ENCODE peak calls at places on chromosomes 11 and 22, in six cellular contexts. R is AG09309, I is fibroblast of the aortic adventitia, C is mucosa of descending colon, D is psoas muscle, H is astrocyte of the spinal cord. Q is an unnamed sample.

GRCh38 chr11:106917973-106918372 is 100.3 kb downstream of the GUCY1A2 start:
- DNase-seq in R (no peak), I (peak), C (no peak), D (no peak), H (no peak), Q (peak)

GRCh38 chr11:78691215-78691614 is 116.6 kb upstream of the NARS2 start:
- DNase-seq in R (no peak), I (peak), C (no peak), D (no peak), H (no peak), Q (no peak)

GRCh38 chr11:68328374-68329091 is 16.1 kb downstream of the LRP5 start:
- DNase-seq in R (no peak), I (no peak), C (peak), D (no peak), H (peak), Q (peak)

GRCh38 chr22:31084811-31085492 is 3.8 kb downstream of the SMTN start:
- DNase-seq in R (no peak), I (peak), C (peak), D (peak), H (peak), Q (peak)

GRCh38 chr11:61021661-61022212 is 50.3 kb downstream of the CD6 start:
- DNase-seq in R (no peak), I (no peak), C (peak), D (peak), H (no peak), Q (peak)

GRCh38 chr11:80241766-80242165 is 800.9 kb upstream of the TENM4 start:
- DNase-seq in R (no peak), I (no peak), C (no peak), D (no peak), H (no peak), Q (no peak)

GRCh38 chr11:61141601-61142028 is 19.6 kb downstream of the VPS37C start:
- DNase-seq in R (no peak), I (no peak), C (peak), D (peak), H (no peak), Q (no peak)

GRCh38 chr11:69588270-69588669 is 52.7 kb upstream of the CCND1 start:
- DNase-seq in R (peak), I (peak), C (no peak), D (no peak), H (peak), Q (no peak)

GRCh38 chr11:41449483-41450050 is 9.9 kb downstream of the LRRC4C start:
- DNase-seq in R (no peak), I (peak), C (no peak), D (no peak), H (no peak), Q (no peak)

GRCh38 chr11:93054881-93055280 is 85.4 kb downstream of the MTNR1B start:
- DNase-seq in R (peak), I (peak), C (no peak), D (no peak), H (peak), Q (peak)

GRCh38 chr11:71565263-71565662 is at the start of gene KRTAP5-10:
- DNase-seq in R (no peak), I (no peak), C (no peak), D (no peak), H (no peak), Q (no peak)

GRCh38 chr11:111207213-111207612 is 38.3 kb upstream of the POU2AF2 start:
- DNase-seq in R (no peak), I (no peak), C (no peak), D (no peak), H (no peak), Q (no peak)

GRCh38 chr22:48827228-48827810 is 1000.4 kb downstream of the BRD1 start:
- DNase-seq in R (no peak), I (no peak), C (no peak), D (no peak), H (no peak), Q (no peak)

GRCh38 chr11:36073411-36074203 is 129.7 kb downstream of the LDLRAD3 start:
- DNase-seq in R (no peak), I (peak), C (no peak), D (peak), H (peak), Q (no peak)

GRCh38 chr22:32660292-32660691 is 141.2 kb upstream of the TIMP3 start:
- DNase-seq in R (no peak), I (peak), C (peak), D (peak), H (peak), Q (peak)

GRCh38 chr11:19849107-19849789 is 136.6 kb downstream of the NAV2 start:
- DNase-seq in R (no peak), I (peak), C (no peak), D (peak), H (no peak), Q (no peak)

GRCh38 chr11:34633640-34633989 is 12.7 kb downstream of the EHF start:
- DNase-seq in R (no peak), I (no peak), C (no peak), D (no peak), H (no peak), Q (no peak)

GRCh38 chr11:114173836-114174235 is 114.3 kb downstream of the ZBTB16 start:
- DNase-seq in R (no peak), I (no peak), C (no peak), D (peak), H (no peak), Q (no peak)

GRCh38 chr11:118497831-118498230 is 29.4 kb upstream of the TTC36 start:
- DNase-seq in R (peak), I (peak), C (no peak), D (no peak), H (peak), Q (no peak)

GRCh38 chr11:116697639-116698038 is 75.1 kb downstream of the BUD13 start:
- DNase-seq in R (no peak), I (no peak), C (no peak), D (no peak), H (no peak), Q (no peak)

GRCh38 chr11:7143908-7144307 is 55.1 kb downstream of the RBMXL2 start:
- DNase-seq in R (peak), I (peak), C (no peak), D (no peak), H (peak), Q (no peak)

GRCh38 chr22:41574847-41575381 is 14.1 kb downstream of the CSDC2 start:
- DNase-seq in R (no peak), I (no peak), C (no peak), D (peak), H (no peak), Q (no peak)

GRCh38 chr11:82864268-82864667 is 36.0 kb downstream of the PRCP start:
- DNase-seq in R (peak), I (peak), C (peak), D (peak), H (peak), Q (peak)

GRCh38 chr11:94100253-94100652 is 28.4 kb upstream of the PANX1 start:
- DNase-seq in R (no peak), I (no peak), C (no peak), D (no peak), H (no peak), Q (no peak)

GRCh38 chr11:86577663-86578636 is 94.5 kb downstream of the ME3 start:
- DNase-seq in R (peak), I (peak), C (peak), D (peak), H (peak), Q (no peak)

GRCh38 chr22:31951201-31952093 is 7.1 kb downstream of the YWHAH start:
- DNase-seq in R (no peak), I (no peak), C (no peak), D (no peak), H (no peak), Q (peak)

GRCh38 chr22:19896665-19897355 is 42.1 kb upstream of the GNB1L start:
- DNase-seq in R (no peak), I (no peak), C (no peak), D (no peak), H (no peak), Q (peak)

GRCh38 chr11:70296681-70297080 is 26.2 kb downstream of the PPFIA1 start:
- DNase-seq in R (no peak), I (no peak), C (no peak), D (no peak), H (no peak), Q (no peak)

GRCh38 chr22:45334528-45334927 is 24.8 kb downstream of the FAM118A start:
- DNase-seq in R (no peak), I (no peak), C (no peak), D (no peak), H (no peak), Q (no peak)

GRCh38 chr11:117000741-117001096 is 97.5 kb downstream of the SIK3 start:
- DNase-seq in R (no peak), I (no peak), C (no peak), D (no peak), H (no peak), Q (no peak)

GRCh38 chr22:29096736-29097669 is 24.2 kb downstream of the KREMEN1 start:
- DNase-seq in R (no peak), I (no peak), C (no peak), D (no peak), H (no peak), Q (no peak)

GRCh38 chr22:25223269-25223850 is 3.9 kb downstream of the CRYBB2 start:
- DNase-seq in R (no peak), I (no peak), C (no peak), D (no peak), H (no peak), Q (no peak)

GRCh38 chr11:10398525-10398924 is 56.5 kb upstream of the AMPD3 start:
- DNase-seq in R (no peak), I (no peak), C (no peak), D (no peak), H (no peak), Q (no peak)

GRCh38 chr11:77650165-77650564 is 12.6 kb upstream of the CLNS1A start:
- DNase-seq in R (no peak), I (no peak), C (no peak), D (no peak), H (no peak), Q (no peak)
- TF ChIP-seq CTCF in R (no peak), I (no peak), C (no peak), D (no peak), H (no peak), Q (no peak)

GRCh38 chr11:62393735-62394134 is 25.1 kb upstream of the SCGB1A1 start:
- DNase-seq in R (no peak), I (no peak), C (no peak), D (no peak), H (no peak), Q (no peak)

GRCh38 chr11:62391642-62392425 is 27.0 kb upstream of the SCGB1A1 start:
- DNase-seq in R (no peak), I (no peak), C (no peak), D (no peak), H (no peak), Q (no peak)

GRCh38 chr11:62392506-62392905 is 26.3 kb upstream of the SCGB1A1 start:
- DNase-seq in R (no peak), I (no peak), C (no peak), D (no peak), H (no peak), Q (no peak)

GRCh38 chr11:62394825-62395538 is 23.9 kb upstream of the SCGB1A1 start:
- DNase-seq in R (peak), I (peak), C (peak), D (peak), H (peak), Q (peak)

GRCh38 chr11:62392944-62393628 is 25.7 kb upstream of the SCGB1A1 start:
- DNase-seq in R (no peak), I (no peak), C (no peak), D (no peak), H (no peak), Q (peak)
- TF ChIP-seq CTCF in R (no peak), I (no peak), C (no peak), D (no peak), H (no peak), Q (peak)

GRCh38 chr11:26134481-26135355 is 197.2 kb upstream of the ANO3 start:
- DNase-seq in R (no peak), I (peak), C (no peak), D (no peak), H (peak), Q (no peak)
- TF ChIP-seq CTCF in R (peak), I (peak), C (no peak), D (peak), H (peak), Q (no peak)

DNA sequence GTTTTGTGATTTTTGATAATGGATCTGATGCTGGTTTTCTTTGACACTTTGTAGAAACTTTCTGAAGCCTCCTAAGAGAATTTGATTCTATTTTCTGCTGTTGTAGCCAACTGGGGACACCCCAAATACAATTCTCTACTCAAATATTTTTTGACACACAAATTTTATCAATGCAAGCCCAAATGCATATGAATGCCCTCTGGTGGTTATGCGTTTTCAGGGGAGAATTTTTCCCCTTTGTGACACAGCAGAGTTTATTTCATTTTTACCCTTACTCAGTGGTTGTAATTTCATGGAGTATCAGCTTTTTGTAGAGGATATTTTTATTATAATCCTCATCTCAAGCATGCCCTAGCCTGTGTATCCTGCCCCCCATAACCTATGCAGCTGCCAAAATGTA is 44.7 kb upstream of the MTMR2 start:
- DNase-seq in R (no peak), I (peak), C (no peak), D (no peak), H (peak), Q (no peak)
- TF ChIP-seq CTCF in R (peak), I (peak), C (no peak), D (peak), H (peak), Q (no peak)

DNA sequence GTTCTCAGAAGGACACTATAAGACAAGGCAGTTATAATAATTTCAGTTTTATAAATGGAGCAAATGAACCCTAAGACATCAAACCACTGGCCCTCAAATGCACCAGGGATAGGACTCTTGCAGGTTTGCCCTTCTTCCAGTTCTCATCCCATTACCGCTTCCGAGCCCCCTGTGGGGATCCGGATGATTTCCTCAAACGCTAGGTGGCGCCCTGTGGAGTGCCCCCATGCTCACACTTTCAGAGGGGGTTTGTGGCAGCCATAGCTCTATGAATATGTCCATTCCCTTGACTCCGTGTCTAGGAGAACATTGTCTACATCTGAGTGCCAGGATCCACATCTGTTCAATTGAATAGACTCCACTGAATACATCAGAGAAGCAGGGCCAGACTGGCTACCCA is 816.3 kb downstream of the NTM start:
- DNase-seq in R (no peak), I (no peak), C (no peak), D (no peak), H (no peak), Q (no peak)
- TF ChIP-seq CTCF in R (no peak), I (peak), C (no peak), D (no peak), H (peak), Q (no peak)

GRCh38 chr11:121112498-121113455 is 11.7 kb downstream of the TECTA start:
- DNase-seq in R (peak), I (peak), C (no peak), D (peak), H (peak), Q (peak)
- TF ChIP-seq CTCF in R (peak), I (peak), C (peak), D (peak), H (peak), Q (peak)

GRCh38 chr22:38860291-38861169 is 11.5 kb downstream of the CBX6 start:
- DNase-seq in R (no peak), I (no peak), C (no peak), D (peak), H (no peak), Q (no peak)

GRCh38 chr22:38862375-38863329 is 9.4 kb downstream of the CBX6 start:
- DNase-seq in R (no peak), I (peak), C (peak), D (peak), H (no peak), Q (no peak)

GRCh38 chr22:38861927-38862326 is 10.1 kb downstream of the CBX6 start:
- DNase-seq in R (no peak), I (no peak), C (no peak), D (peak), H (no peak), Q (no peak)

GRCh38 chr22:38859581-38860290 is 12.3 kb downstream of the CBX6 start:
- DNase-seq in R (no peak), I (no peak), C (no peak), D (peak), H (no peak), Q (no peak)

DNA sequence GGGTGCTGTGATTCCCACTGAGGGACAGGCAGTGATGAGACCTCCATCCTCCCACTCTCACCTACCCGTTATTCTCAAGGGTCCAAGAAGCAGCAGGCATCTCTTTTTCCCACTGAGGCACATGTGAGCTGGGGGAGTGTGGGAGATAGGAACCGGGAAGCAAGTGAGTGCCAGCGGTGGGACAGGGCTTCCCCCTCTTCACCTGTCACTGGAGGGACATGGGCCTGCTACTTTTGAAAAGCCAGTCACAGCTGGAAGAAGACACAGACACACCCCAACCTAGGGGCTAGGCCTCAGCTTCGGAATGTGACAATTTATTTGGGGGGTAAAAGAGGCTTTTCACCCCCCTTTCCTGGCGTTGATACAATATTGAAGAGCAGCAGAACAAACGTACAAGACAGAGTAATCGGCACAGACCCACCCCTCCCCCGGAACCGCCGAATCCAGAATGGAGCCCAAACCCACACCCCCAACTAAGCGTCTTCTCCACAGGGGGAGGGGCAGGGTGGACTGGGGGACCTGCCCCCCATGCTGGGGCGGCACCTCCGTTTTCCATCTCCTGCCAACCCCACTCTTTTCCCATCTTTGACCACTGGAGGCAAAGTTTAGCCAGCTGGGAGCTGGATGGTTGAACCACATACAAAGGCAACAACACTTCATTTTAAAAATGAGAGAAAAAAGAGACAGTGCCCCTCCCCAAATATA is 10.7 kb downstream of the CBX6 start:
- DNase-seq in R (no peak), I (no peak), C (no peak), D (peak), H (no peak), Q (no peak)
- TF ChIP-seq CTCF in R (peak), I (peak), C (no peak), D (no peak), H (no peak), Q (no peak)

DNA sequence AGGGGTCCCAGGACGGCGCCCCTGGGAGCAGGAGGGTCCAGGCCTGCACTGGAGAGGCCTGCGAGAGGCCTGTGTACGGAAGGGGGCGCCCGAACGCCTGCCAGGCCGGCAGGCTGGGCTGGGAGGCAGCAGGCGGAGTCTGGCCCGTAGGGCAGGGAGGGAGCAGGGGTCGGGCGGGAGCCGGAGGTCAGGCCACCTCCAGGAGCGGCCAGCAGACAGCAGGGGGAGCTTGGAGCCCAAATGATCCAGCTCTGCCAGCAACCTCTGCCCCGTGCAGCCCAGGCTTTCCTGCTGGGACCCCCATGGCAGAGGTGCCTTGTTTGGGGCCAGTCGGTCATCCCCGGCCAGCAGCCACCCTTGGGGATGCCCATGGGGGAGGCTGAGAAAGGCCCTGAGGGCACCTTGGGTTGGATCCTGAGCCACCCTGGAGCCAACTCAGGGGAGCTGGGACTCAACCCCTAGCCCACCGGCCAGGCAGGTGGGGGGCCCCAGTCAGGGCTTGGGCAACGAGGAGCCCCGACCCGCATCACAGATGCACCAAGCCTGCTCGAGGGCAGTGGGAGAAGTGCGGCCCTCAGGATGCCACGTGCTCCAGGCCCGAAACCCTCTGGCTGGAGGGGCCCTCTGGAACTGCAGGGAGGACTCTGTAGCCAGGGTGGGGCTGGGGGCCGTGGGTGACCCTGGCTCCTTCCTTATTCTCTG is 9.6 kb upstream of the SYT8 start:
- DNase-seq in R (no peak), I (no peak), C (peak), D (peak), H (no peak), Q (no peak)
- TF ChIP-seq CTCF in R (no peak), I (peak), C (peak), D (peak), H (peak), Q (no peak)